ENCODE peak calls at places on chromosomes 7 and 10, in four cellular contexts. T is fibroblast of pulmonary artery, K is hepatocyte, J is SJCRH30. L is an unnamed sample.

GRCh38 chr7:38558786-38559185 is 72.4 kb downstream of the AMPH start:
- DNase-seq in J (no peak), T (no peak), K (no peak), L (no peak)

GRCh38 chr7:155412416-155413253 is 45.3 kb upstream of the EN2 start:
- DNase-seq in T (peak), J (peak), K (peak), L (no peak)

GRCh38 chr7:21454906-21455305 is 27.0 kb downstream of the SP4 start:
- DNase-seq in T (no peak), K (no peak), J (no peak), L (no peak)

GRCh38 chr7:40147371-40148246 is 12.8 kb downstream of the SUGCT start:
- DNase-seq in T (no peak), K (no peak), J (no peak), L (no peak)

GRCh38 chr10:99784731-99785441 is 2.4 kb downstream of the ABCC2 start:
- DNase-seq in T (no peak), K (no peak), J (no peak), L (peak)

GRCh38 chr7:27186450-27187157 is 1.6 kb upstream of the HOXA11 start:
- DNase-seq in J (no peak), T (no peak), K (no peak), L (no peak)

GRCh38 chr7:34823650-34824258 is 165.7 kb downstream of the NPSR1 start:
- DNase-seq in T (peak), J (peak), K (peak), L (peak)

GRCh38 chr7:106840342-106840741 is 24.7 kb upstream of the PIK3CG start:
- DNase-seq in J (no peak), K (no peak), T (peak), L (peak)

GRCh38 chr7:41113663-41114062 is 589.2 kb downstream of the INHBA start:
- DNase-seq in K (no peak), J (no peak), T (no peak), L (no peak)

GRCh38 chr10:63707254-63707910 is 186.2 kb downstream of the REEP3 start:
- DNase-seq in K (peak), J (no peak), T (peak), L (peak)

GRCh38 chr7:156156734-156157408 is 344.6 kb upstream of the SHH start:
- DNase-seq in J (no peak), K (peak), T (no peak), L (no peak)

GRCh38 chr7:29723599-29723998 is 82.7 kb upstream of the WIPF3 start:
- DNase-seq in J (peak), T (peak), K (peak), L (peak)

GRCh38 chr10:25061711-25062455 is 45.5 kb downstream of the THNSL1 start:
- DNase-seq in T (no peak), J (no peak), K (peak), L (no peak)

GRCh38 chr10:101040061-101040460 is 9.0 kb downstream of the SFXN3 start:
- DNase-seq in J (no peak), K (no peak), T (no peak), L (no peak)

GRCh38 chr7:33981686-33982424 is 76.5 kb downstream of the BMPER start:
- DNase-seq in T (peak), K (no peak), J (no peak), L (peak)

GRCh38 chr7:95238252-95238938 is 85.9 kb downstream of the PON1 start:
- DNase-seq in T (no peak), K (no peak), J (no peak), L (peak)

GRCh38 chr10:62308101-62308500 is 39.5 kb upstream of the RTKN2 start:
- DNase-seq in K (no peak), J (no peak), T (no peak), L (peak)

GRCh38 chr7:99005776-99006175 is 127.4 kb downstream of the TRRAP start:
- DNase-seq in K (no peak), T (no peak), J (no peak), L (no peak)

GRCh38 chr10:114829160-114829909 is 7.8 kb downstream of the FHIP2A start:
- DNase-seq in K (no peak), J (no peak), T (no peak), L (no peak)

GRCh38 chr7:117582219-117582704 is 102.4 kb downstream of the CFTR start:
- DNase-seq in J (no peak), K (peak), T (peak), L (peak)

GRCh38 chr10:30294506-30295280 is 54.4 kb downstream of the MTPAP start:
- DNase-seq in J (peak), K (no peak), T (no peak), L (peak)

GRCh38 chr7:141201145-141201885 is 127.5 kb downstream of the TMEM178B start:
- DNase-seq in J (no peak), K (no peak), T (no peak), L (no peak)

GRCh38 chr10:91034042-91034441 is 113.2 kb upstream of the ANKRD1 start:
- DNase-seq in T (no peak), J (no peak), K (no peak), L (no peak)

GRCh38 chr10:113576853-113577252 is 24.0 kb downstream of the HABP2 start:
- DNase-seq in K (peak), T (peak), J (peak), L (peak)

GRCh38 chr7:136326045-136326610 is 349.0 kb upstream of the MTPN start:
- DNase-seq in J (no peak), T (no peak), K (no peak), L (no peak)

GRCh38 chr10:30493609-30494530 is 59.9 kb downstream of the MAP3K8 start:
- DNase-seq in K (no peak), J (no peak), T (peak), L (peak)

GRCh38 chr7:141461924-141462323 is 89.3 kb upstream of the AGK start:
- DNase-seq in K (no peak), T (no peak), J (no peak), L (no peak)

GRCh38 chr7:159306012-159306411 is 161.3 kb upstream of the VIPR2 start:
- DNase-seq in T (no peak), J (no peak), K (no peak), L (no peak)

GRCh38 chr7:131238260-131238940 is 89.3 kb upstream of the MKLN1 start:
- DNase-seq in T (peak), J (no peak), K (peak), L (peak)

GRCh38 chr10:86366033-86366901 is at the start of gene GRID1:
- DNase-seq in T (no peak), J (no peak), K (peak), L (no peak)

GRCh38 chr10:12735843-12736462 is 265.6 kb downstream of the CCDC3 start:
- DNase-seq in K (no peak), J (no peak), T (no peak), L (no peak)
- H3K4me3 ChIP-seq in K (no peak), J (no peak), T (no peak), L (no peak)

DNA sequence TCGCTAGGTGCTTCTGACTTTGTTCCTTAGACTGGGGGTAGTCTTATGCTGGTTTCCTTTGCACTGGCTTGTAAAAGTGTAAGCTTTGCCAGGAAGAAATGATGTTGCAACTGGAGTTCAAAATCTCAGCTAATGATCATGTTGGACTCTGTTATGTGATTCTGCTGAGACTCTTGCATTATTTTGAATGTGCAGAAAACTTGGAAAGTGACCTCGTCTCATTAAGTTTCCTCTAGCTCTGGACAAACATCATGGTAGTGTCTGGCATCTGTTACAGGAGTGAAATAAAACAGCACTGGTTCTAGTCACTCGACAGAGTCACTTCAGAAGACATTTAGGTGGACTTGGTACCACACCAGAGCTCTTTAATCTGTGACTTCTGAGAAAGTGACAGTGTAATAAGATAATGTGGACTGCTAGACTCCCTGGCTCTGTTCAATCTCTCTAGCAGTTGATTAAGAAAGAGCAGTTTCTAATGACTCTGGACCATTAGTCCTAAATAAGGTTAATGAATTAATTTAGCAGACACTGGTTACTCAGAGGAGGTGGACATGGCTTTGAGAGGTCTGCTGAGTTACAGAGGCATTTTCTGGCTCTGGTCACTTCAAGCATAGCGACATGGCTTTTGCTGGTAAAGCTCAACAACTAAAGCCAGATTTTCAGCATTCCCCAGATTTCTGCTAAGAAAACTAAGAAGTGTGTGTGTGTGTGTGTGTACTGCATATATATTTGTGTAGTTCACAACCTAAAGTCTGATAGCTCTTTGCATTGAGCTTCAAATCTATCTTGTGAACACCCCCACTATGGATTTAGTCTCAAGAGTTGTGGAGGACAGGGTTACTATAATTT is 2.1 kb downstream of the NRP1 start:
- DNase-seq in T (peak), J (no peak), K (no peak), L (peak)
- H3K4me3 ChIP-seq in T (peak), J (peak), K (peak), L (peak)

DNA sequence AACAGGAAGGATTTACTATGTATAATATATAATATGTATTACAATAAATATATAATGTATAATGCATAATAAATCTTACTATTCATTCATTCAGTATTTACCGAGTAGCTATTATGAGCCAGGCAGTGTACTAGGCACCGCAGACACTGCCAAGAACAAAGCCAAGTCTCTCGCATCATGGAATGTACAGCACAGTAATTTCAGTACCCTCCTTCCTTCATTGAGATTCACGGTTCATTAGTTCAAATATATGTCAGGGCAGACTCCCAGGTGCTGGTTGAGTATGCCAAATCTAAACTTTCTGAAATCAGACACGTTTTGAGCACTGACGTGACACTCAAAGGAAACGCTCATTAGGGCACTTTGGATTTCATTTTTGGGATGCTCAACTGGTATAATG is 9.1 kb downstream of the USP6NL start:
- DNase-seq in J (no peak), T (no peak), K (no peak), L (no peak)
- H3K4me3 ChIP-seq in J (no peak), T (no peak), K (no peak), L (no peak)

GRCh38 chr10:102435529-102436233 is 3.3 kb upstream of the CUEDC2 start:
- DNase-seq in T (peak), J (no peak), K (peak), L (no peak)
- H3K4me3 ChIP-seq in T (peak), J (no peak), K (no peak), L (no peak)

GRCh38 chr7:108001759-108002725 is 919 bp downstream of the LAMB1 start:
- DNase-seq in K (peak), T (no peak), J (peak), L (peak)
- H3K4me3 ChIP-seq in K (peak), T (peak), J (peak), L (peak)

GRCh38 chr7:24932389-24932788 is 47.6 kb downstream of the OSBPL3 start:
- DNase-seq in T (no peak), J (no peak), K (no peak), L (no peak)
- H3K4me3 ChIP-seq in T (no peak), J (no peak), K (no peak), L (no peak)

DNA sequence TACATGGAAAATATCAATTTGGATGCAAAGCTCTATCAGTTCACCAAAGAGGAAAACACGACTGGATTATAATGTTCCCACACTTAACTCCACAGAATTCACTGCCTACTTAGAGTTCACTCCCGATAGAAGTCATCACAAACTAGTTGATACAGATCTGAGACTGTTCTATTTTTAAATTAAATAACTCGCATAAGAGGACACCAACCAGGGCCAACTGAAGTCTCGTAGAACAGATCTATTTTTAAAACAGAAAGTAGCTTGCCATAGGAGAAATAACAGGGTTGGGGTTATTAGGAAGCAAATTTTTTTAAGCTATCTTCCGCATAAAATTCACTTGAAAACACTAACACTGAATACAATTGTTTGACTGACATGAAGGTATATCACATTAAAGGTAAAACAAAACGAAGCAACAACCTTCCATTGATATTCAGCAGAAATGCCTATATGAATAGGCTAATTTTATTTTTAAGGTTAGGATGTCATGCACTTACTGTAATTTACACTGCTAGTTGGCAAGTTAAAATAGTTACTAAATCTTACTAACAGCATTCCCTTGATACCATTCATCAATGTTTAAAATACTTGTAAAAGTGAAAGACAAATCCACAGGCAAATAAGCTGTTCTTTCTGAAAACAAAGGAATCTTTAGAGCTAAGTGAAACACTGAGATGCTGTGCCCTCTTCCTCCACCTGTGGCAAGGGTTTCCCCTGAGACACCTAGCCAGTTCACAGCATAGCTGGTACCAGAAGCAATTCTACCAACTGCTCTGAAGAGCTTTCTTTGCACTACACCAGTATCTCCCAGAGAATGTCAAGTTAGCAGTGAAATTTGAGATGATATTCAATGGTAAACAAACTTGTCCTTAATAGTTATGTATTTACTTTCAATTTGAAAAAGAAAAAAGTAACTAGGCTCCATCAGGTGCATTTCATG is 186.7 kb upstream of the ANK3 start:
- DNase-seq in T (no peak), K (no peak), J (no peak), L (no peak)
- H3K4me3 ChIP-seq in T (no peak), K (no peak), J (no peak), L (no peak)